ENCODE peak calls at places on chromosomes 16 and 17, in ten cellular contexts. One of them, this sample, is unnamed.

GRCh38 chr17:66786101-66786500 is 48.8 kb upstream of the CACNG5 start:
- DNase-seq in stimulated activated naive CD4-positive, alpha-beta T cell: no peak
- DNase-seq in AG04450: no peak
- DNase-seq in T-cell: no peak
- DNase-seq in fibroblast of mammary gland: no peak
- DNase-seq in heart left ventricle: no peak
- DNase-seq in fibroblast of the aortic adventitia: no peak
- DNase-seq in RWPE1: no peak
- DNase-seq in activated CD4-positive, alpha-beta T cell treated with anti-CD3 and anti-CD28 coated beads for 24 hours: no peak
- DNase-seq in ELR: no peak
- DNase-seq in this sample: no peak

GRCh38 chr17:28072935-28073533 is 30.6 kb downstream of the NLK start:
- DNase-seq in activated CD4-positive, alpha-beta T cell treated with anti-CD3 and anti-CD28 coated beads for 24 hours: no peak
- DNase-seq in RWPE1: no peak
- DNase-seq in ELR: no peak
- DNase-seq in stimulated activated naive CD4-positive, alpha-beta T cell: no peak
- DNase-seq in fibroblast of the aortic adventitia: no peak
- DNase-seq in heart left ventricle: no peak
- DNase-seq in T-cell: no peak
- DNase-seq in fibroblast of mammary gland: no peak
- DNase-seq in AG04450: no peak
- DNase-seq in this sample: no peak

GRCh38 chr17:3474212-3474611 is 1.6 kb upstream of the ASPA start:
- DNase-seq in RWPE1: no peak
- DNase-seq in activated CD4-positive, alpha-beta T cell treated with anti-CD3 and anti-CD28 coated beads for 24 hours: no peak
- DNase-seq in fibroblast of the aortic adventitia: peak; percentile 6
- DNase-seq in ELR: no peak
- DNase-seq in T-cell: no peak
- DNase-seq in heart left ventricle: no peak
- DNase-seq in AG04450: no peak
- DNase-seq in fibroblast of mammary gland: peak; percentile 54
- DNase-seq in stimulated activated naive CD4-positive, alpha-beta T cell: no peak
- DNase-seq in this sample: no peak

GRCh38 chr17:16488572-16488997 is 3.4 kb downstream of the LRRC75A start:
- DNase-seq in RWPE1: no peak
- DNase-seq in fibroblast of the aortic adventitia: no peak
- DNase-seq in stimulated activated naive CD4-positive, alpha-beta T cell: no peak
- DNase-seq in T-cell: no peak
- DNase-seq in fibroblast of mammary gland: no peak
- DNase-seq in AG04450: no peak
- DNase-seq in ELR: no peak
- DNase-seq in activated CD4-positive, alpha-beta T cell treated with anti-CD3 and anti-CD28 coated beads for 24 hours: no peak
- DNase-seq in heart left ventricle: no peak
- DNase-seq in this sample: no peak

GRCh38 chr16:26857371-26857770 is 209.4 kb upstream of the C16orf82 start:
- DNase-seq in stimulated activated naive CD4-positive, alpha-beta T cell: no peak
- DNase-seq in RWPE1: no peak
- DNase-seq in fibroblast of mammary gland: no peak
- DNase-seq in activated CD4-positive, alpha-beta T cell treated with anti-CD3 and anti-CD28 coated beads for 24 hours: no peak
- DNase-seq in heart left ventricle: no peak
- DNase-seq in T-cell: no peak
- DNase-seq in fibroblast of the aortic adventitia: no peak
- DNase-seq in ELR: no peak
- DNase-seq in AG04450: no peak
- DNase-seq in this sample: no peak

GRCh38 chr17:44219126-44219635 is 294 bp downstream of the UBTF start:
- DNase-seq in T-cell: peak; percentile 78
- DNase-seq in heart left ventricle: peak; percentile 70
- DNase-seq in stimulated activated naive CD4-positive, alpha-beta T cell: peak; percentile 84
- DNase-seq in ELR: peak; percentile 87
- DNase-seq in RWPE1: peak; percentile 72
- DNase-seq in activated CD4-positive, alpha-beta T cell treated with anti-CD3 and anti-CD28 coated beads for 24 hours: peak; percentile 45
- DNase-seq in fibroblast of the aortic adventitia: peak; percentile 54
- DNase-seq in fibroblast of mammary gland: peak; percentile 63
- DNase-seq in AG04450: no peak
- DNase-seq in this sample: peak; percentile 71

GRCh38 chr17:27733771-27734170 is 66.6 kb downstream of the NOS2 start:
- DNase-seq in AG04450: no peak
- DNase-seq in ELR: peak; percentile 28
- DNase-seq in RWPE1: no peak
- DNase-seq in fibroblast of mammary gland: no peak
- DNase-seq in T-cell: no peak
- DNase-seq in stimulated activated naive CD4-positive, alpha-beta T cell: no peak
- DNase-seq in fibroblast of the aortic adventitia: no peak
- DNase-seq in heart left ventricle: no peak
- DNase-seq in activated CD4-positive, alpha-beta T cell treated with anti-CD3 and anti-CD28 coated beads for 24 hours: no peak
- DNase-seq in this sample: no peak

GRCh38 chr17:76038050-76038449 is 10.9 kb upstream of the EVPL start:
- DNase-seq in fibroblast of mammary gland: no peak
- DNase-seq in T-cell: no peak
- DNase-seq in stimulated activated naive CD4-positive, alpha-beta T cell: no peak
- DNase-seq in AG04450: no peak
- DNase-seq in RWPE1: no peak
- DNase-seq in activated CD4-positive, alpha-beta T cell treated with anti-CD3 and anti-CD28 coated beads for 24 hours: no peak
- DNase-seq in ELR: no peak
- DNase-seq in heart left ventricle: no peak
- DNase-seq in fibroblast of the aortic adventitia: no peak
- DNase-seq in this sample: no peak

GRCh38 chr16:13873835-13874438 is 46.0 kb upstream of the ERCC4 start:
- DNase-seq in activated CD4-positive, alpha-beta T cell treated with anti-CD3 and anti-CD28 coated beads for 24 hours: no peak
- DNase-seq in T-cell: no peak
- DNase-seq in AG04450: no peak
- DNase-seq in RWPE1: peak; percentile 14
- DNase-seq in heart left ventricle: no peak
- DNase-seq in ELR: peak; percentile 27
- DNase-seq in fibroblast of the aortic adventitia: peak; percentile 9
- DNase-seq in fibroblast of mammary gland: peak; percentile 17
- DNase-seq in stimulated activated naive CD4-positive, alpha-beta T cell: no peak
- DNase-seq in this sample: peak; percentile 30

GRCh38 chr16:86946396-86946795 is 368.0 kb downstream of the FOXL1 start:
- DNase-seq in heart left ventricle: no peak
- DNase-seq in RWPE1: no peak
- DNase-seq in T-cell: no peak
- DNase-seq in ELR: peak; percentile 69
- DNase-seq in stimulated activated naive CD4-positive, alpha-beta T cell: no peak
- DNase-seq in activated CD4-positive, alpha-beta T cell treated with anti-CD3 and anti-CD28 coated beads for 24 hours: no peak
- DNase-seq in AG04450: no peak
- DNase-seq in fibroblast of mammary gland: no peak
- DNase-seq in fibroblast of the aortic adventitia: peak; percentile 32
- DNase-seq in this sample: no peak

GRCh38 chr16:55255890-55256289 is 68.1 kb upstream of the IRX6 start:
- DNase-seq in RWPE1: no peak
- DNase-seq in fibroblast of mammary gland: no peak
- DNase-seq in ELR: no peak
- DNase-seq in AG04450: no peak
- DNase-seq in stimulated activated naive CD4-positive, alpha-beta T cell: no peak
- DNase-seq in heart left ventricle: no peak
- DNase-seq in activated CD4-positive, alpha-beta T cell treated with anti-CD3 and anti-CD28 coated beads for 24 hours: no peak
- DNase-seq in fibroblast of the aortic adventitia: no peak
- DNase-seq in T-cell: no peak
- DNase-seq in this sample: no peak

GRCh38 chr17:77470800-77471733 is 330.3 kb downstream of the SEC14L1 start:
- DNase-seq in fibroblast of mammary gland: peak; percentile 57
- DNase-seq in AG04450: no peak
- DNase-seq in ELR: peak; percentile 81
- DNase-seq in RWPE1: no peak
- DNase-seq in stimulated activated naive CD4-positive, alpha-beta T cell: no peak
- DNase-seq in heart left ventricle: peak; percentile 66
- DNase-seq in activated CD4-positive, alpha-beta T cell treated with anti-CD3 and anti-CD28 coated beads for 24 hours: no peak
- DNase-seq in T-cell: no peak
- DNase-seq in fibroblast of the aortic adventitia: peak; percentile 85
- DNase-seq in this sample: peak; percentile 35

GRCh38 chr17:58626905-58627304 is 64.9 kb downstream of the TEX14 start:
- DNase-seq in fibroblast of the aortic adventitia: no peak
- DNase-seq in RWPE1: no peak
- DNase-seq in activated CD4-positive, alpha-beta T cell treated with anti-CD3 and anti-CD28 coated beads for 24 hours: no peak
- DNase-seq in ELR: no peak
- DNase-seq in stimulated activated naive CD4-positive, alpha-beta T cell: no peak
- DNase-seq in fibroblast of mammary gland: no peak
- DNase-seq in heart left ventricle: no peak
- DNase-seq in T-cell: no peak
- DNase-seq in AG04450: no peak
- DNase-seq in this sample: no peak

GRCh38 chr16:17374668-17375255 is 96.0 kb downstream of the XYLT1 start:
- DNase-seq in fibroblast of mammary gland: no peak
- DNase-seq in fibroblast of the aortic adventitia: no peak
- DNase-seq in T-cell: no peak
- DNase-seq in ELR: no peak
- DNase-seq in activated CD4-positive, alpha-beta T cell treated with anti-CD3 and anti-CD28 coated beads for 24 hours: no peak
- DNase-seq in heart left ventricle: no peak
- DNase-seq in AG04450: no peak
- DNase-seq in stimulated activated naive CD4-positive, alpha-beta T cell: no peak
- DNase-seq in RWPE1: no peak
- DNase-seq in this sample: no peak

GRCh38 chr16:72877374-72878028 is 170.4 kb downstream of the ZFHX3 start:
- DNase-seq in heart left ventricle: no peak
- DNase-seq in activated CD4-positive, alpha-beta T cell treated with anti-CD3 and anti-CD28 coated beads for 24 hours: no peak
- DNase-seq in stimulated activated naive CD4-positive, alpha-beta T cell: no peak
- DNase-seq in AG04450: no peak
- DNase-seq in RWPE1: peak; percentile 90
- DNase-seq in ELR: peak; percentile 98
- DNase-seq in fibroblast of the aortic adventitia: peak; percentile 31
- DNase-seq in fibroblast of mammary gland: peak; percentile 83
- DNase-seq in T-cell: no peak
- DNase-seq in this sample: peak; percentile 94

GRCh38 chr17:30237296-30238002 is 2.0 kb upstream of the SLC6A4 start:
- DNase-seq in fibroblast of mammary gland: no peak
- DNase-seq in stimulated activated naive CD4-positive, alpha-beta T cell: no peak
- DNase-seq in T-cell: no peak
- DNase-seq in RWPE1: no peak
- DNase-seq in ELR: no peak
- DNase-seq in heart left ventricle: no peak
- DNase-seq in fibroblast of the aortic adventitia: no peak
- DNase-seq in activated CD4-positive, alpha-beta T cell treated with anti-CD3 and anti-CD28 coated beads for 24 hours: no peak
- DNase-seq in AG04450: no peak
- DNase-seq in this sample: no peak

GRCh38 chr17:73841431-73842060 is 197.3 kb upstream of the SDK2 start:
- DNase-seq in heart left ventricle: no peak
- DNase-seq in AG04450: no peak
- DNase-seq in fibroblast of mammary gland: peak; percentile 48
- DNase-seq in T-cell: no peak
- DNase-seq in activated CD4-positive, alpha-beta T cell treated with anti-CD3 and anti-CD28 coated beads for 24 hours: no peak
- DNase-seq in fibroblast of the aortic adventitia: no peak
- DNase-seq in ELR: no peak
- DNase-seq in RWPE1: peak; percentile 29
- DNase-seq in stimulated activated naive CD4-positive, alpha-beta T cell: peak; percentile 24
- DNase-seq in this sample: peak; percentile 30

GRCh38 chr16:70720431-70721201 is 34.8 kb upstream of the MTSS2 start:
- DNase-seq in activated CD4-positive, alpha-beta T cell treated with anti-CD3 and anti-CD28 coated beads for 24 hours: no peak
- DNase-seq in stimulated activated naive CD4-positive, alpha-beta T cell: no peak
- DNase-seq in RWPE1: no peak
- DNase-seq in AG04450: no peak
- DNase-seq in fibroblast of mammary gland: no peak
- DNase-seq in ELR: no peak
- DNase-seq in heart left ventricle: no peak
- DNase-seq in T-cell: no peak
- DNase-seq in fibroblast of the aortic adventitia: no peak
- DNase-seq in this sample: no peak

This sample was measured in MCF 10A.